ENCODE peak calls at places on chromosomes 12 and 14, in eight cellular contexts. One of them, this sample, is unnamed.

GRCh38 chr14:54681819-54682261 is 114.9 kb downstream of the SAMD4A start:
- DNase-seq in upper lobe of right lung: no peak
- DNase-seq in mammary epithelial cell: peak; percentile 91
- DNase-seq in kidney: no peak
- DNase-seq in GM06990: no peak
- DNase-seq in heart left ventricle: no peak
- DNase-seq in IMR-90: peak; percentile 93
- DNase-seq in thoracic aorta: no peak
- DNase-seq in this sample: peak; percentile 58

GRCh38 chr14:67392728-67393314 is 19.1 kb downstream of the PLEK2 start:
- DNase-seq in upper lobe of right lung: no peak
- DNase-seq in mammary epithelial cell: no peak
- DNase-seq in kidney: no peak
- DNase-seq in GM06990: no peak
- DNase-seq in heart left ventricle: peak; percentile 62
- DNase-seq in IMR-90: no peak
- DNase-seq in thoracic aorta: no peak
- DNase-seq in this sample: no peak

GRCh38 chr12:49440031-49440430 is 72.8 kb downstream of the SPATS2 start:
- DNase-seq in upper lobe of right lung: no peak
- DNase-seq in mammary epithelial cell: no peak
- DNase-seq in kidney: no peak
- DNase-seq in GM06990: no peak
- DNase-seq in heart left ventricle: no peak
- DNase-seq in IMR-90: peak; percentile 21
- DNase-seq in thoracic aorta: no peak
- DNase-seq in this sample: no peak

GRCh38 chr12:96198970-96199369 is 4.8 kb downstream of the ELK3 start:
- DNase-seq in upper lobe of right lung: no peak
- DNase-seq in mammary epithelial cell: peak; percentile 95
- DNase-seq in kidney: no peak
- DNase-seq in GM06990: peak; percentile 56
- DNase-seq in heart left ventricle: no peak
- DNase-seq in IMR-90: peak; percentile 96
- DNase-seq in thoracic aorta: no peak
- DNase-seq in this sample: peak; percentile 99

GRCh38 chr14:84857129-84857528 is 672.8 kb upstream of the FLRT2 start:
- DNase-seq in upper lobe of right lung: no peak
- DNase-seq in mammary epithelial cell: no peak
- DNase-seq in kidney: no peak
- DNase-seq in GM06990: no peak
- DNase-seq in heart left ventricle: no peak
- DNase-seq in IMR-90: no peak
- DNase-seq in thoracic aorta: no peak
- DNase-seq in this sample: peak; percentile 11

GRCh38 chr12:106304001-106304421 is 1.5 kb downstream of the TCP11L2 start:
- DNase-seq in upper lobe of right lung: no peak
- DNase-seq in mammary epithelial cell: no peak
- DNase-seq in kidney: no peak
- DNase-seq in GM06990: no peak
- DNase-seq in heart left ventricle: no peak
- DNase-seq in IMR-90: no peak
- DNase-seq in thoracic aorta: no peak
- DNase-seq in this sample: no peak

GRCh38 chr14:94542111-94542810 is 19.0 kb upstream of the SERPINA4 start:
- DNase-seq in upper lobe of right lung: no peak
- DNase-seq in mammary epithelial cell: no peak
- DNase-seq in kidney: no peak
- DNase-seq in GM06990: no peak
- DNase-seq in heart left ventricle: no peak
- DNase-seq in IMR-90: peak; percentile 44
- DNase-seq in thoracic aorta: no peak
- DNase-seq in this sample: no peak

GRCh38 chr14:35384386-35385041 is 20.0 kb downstream of the NFKBIA start:
- DNase-seq in upper lobe of right lung: no peak
- DNase-seq in mammary epithelial cell: no peak
- DNase-seq in kidney: peak; percentile 85
- DNase-seq in GM06990: no peak
- DNase-seq in heart left ventricle: peak; percentile 80
- DNase-seq in IMR-90: peak; percentile 99
- DNase-seq in thoracic aorta: no peak
- DNase-seq in this sample: peak; percentile 50

GRCh38 chr12:1006255-1006654 is 15.2 kb downstream of the ERC1 start:
- DNase-seq in upper lobe of right lung: no peak
- DNase-seq in mammary epithelial cell: peak; percentile 35
- DNase-seq in kidney: no peak
- DNase-seq in GM06990: no peak
- DNase-seq in heart left ventricle: no peak
- DNase-seq in IMR-90: no peak
- DNase-seq in thoracic aorta: no peak
- DNase-seq in this sample: peak; percentile 45

GRCh38 chr12:79294590-79294989 is 396.2 kb downstream of the PAWR start:
- DNase-seq in upper lobe of right lung: no peak
- DNase-seq in mammary epithelial cell: no peak
- DNase-seq in kidney: no peak
- DNase-seq in GM06990: no peak
- DNase-seq in heart left ventricle: no peak
- DNase-seq in IMR-90: no peak
- DNase-seq in thoracic aorta: no peak
- DNase-seq in this sample: no peak

GRCh38 chr14:47154276-47154797 is 502.8 kb upstream of the RPL10L start:
- DNase-seq in upper lobe of right lung: no peak
- DNase-seq in mammary epithelial cell: no peak
- DNase-seq in kidney: no peak
- DNase-seq in GM06990: no peak
- DNase-seq in heart left ventricle: peak; percentile 44
- DNase-seq in IMR-90: no peak
- DNase-seq in thoracic aorta: no peak
- DNase-seq in this sample: no peak

GRCh38 chr14:106417224-106418049 is 891.1 kb downstream of the TMEM121 start:
- DNase-seq in upper lobe of right lung: peak; percentile 83
- DNase-seq in mammary epithelial cell: no peak
- DNase-seq in kidney: peak; percentile 73
- DNase-seq in GM06990: peak; percentile 92
- DNase-seq in heart left ventricle: peak; percentile 63
- DNase-seq in IMR-90: no peak
- DNase-seq in thoracic aorta: no peak
- DNase-seq in this sample: no peak

GRCh38 chr14:93114713-93115068 is 1.0 kb downstream of the ITPK1 start:
- DNase-seq in upper lobe of right lung: no peak
- DNase-seq in mammary epithelial cell: no peak
- DNase-seq in kidney: peak; percentile 83
- DNase-seq in GM06990: no peak
- DNase-seq in heart left ventricle: peak; percentile 72
- DNase-seq in IMR-90: no peak
- DNase-seq in thoracic aorta: no peak
- DNase-seq in this sample: no peak

GRCh38 chr14:27078176-27078575 is 480.3 kb upstream of the NOVA1 start:
- DNase-seq in upper lobe of right lung: no peak
- DNase-seq in mammary epithelial cell: no peak
- DNase-seq in kidney: no peak
- DNase-seq in GM06990: no peak
- DNase-seq in heart left ventricle: no peak
- DNase-seq in IMR-90: no peak
- DNase-seq in thoracic aorta: no peak
- DNase-seq in this sample: no peak

GRCh38 chr14:68393178-68393763 is 399.6 kb downstream of the ZFP36L1 start:
- DNase-seq in upper lobe of right lung: no peak
- DNase-seq in mammary epithelial cell: no peak
- DNase-seq in kidney: no peak
- DNase-seq in GM06990: no peak
- DNase-seq in heart left ventricle: no peak
- DNase-seq in IMR-90: no peak
- DNase-seq in thoracic aorta: no peak
- DNase-seq in this sample: no peak

GRCh38 chr12:1908758-1909157 is 9.7 kb downstream of the CACNA2D4 start:
- DNase-seq in upper lobe of right lung: peak; percentile 50
- DNase-seq in mammary epithelial cell: no peak
- DNase-seq in kidney: no peak
- DNase-seq in GM06990: no peak
- DNase-seq in heart left ventricle: no peak
- DNase-seq in IMR-90: no peak
- DNase-seq in thoracic aorta: no peak
- DNase-seq in this sample: no peak

GRCh38 chr12:132153501-132154340 is 9.5 kb downstream of the NOC4L start:
- DNase-seq in upper lobe of right lung: peak; percentile 80
- DNase-seq in mammary epithelial cell: peak; percentile 39
- DNase-seq in kidney: peak; percentile 90
- DNase-seq in GM06990: peak; percentile 63
- DNase-seq in heart left ventricle: peak; percentile 83
- DNase-seq in IMR-90: peak; percentile 61
- DNase-seq in thoracic aorta: no peak
- DNase-seq in this sample: peak; percentile 27

GRCh38 chr14:36281309-36281708 is 39.1 kb downstream of the MBIP start:
- DNase-seq in upper lobe of right lung: no peak
- DNase-seq in mammary epithelial cell: no peak
- DNase-seq in kidney: no peak
- DNase-seq in GM06990: no peak
- DNase-seq in heart left ventricle: no peak
- DNase-seq in IMR-90: no peak
- DNase-seq in thoracic aorta: no peak
- DNase-seq in this sample: no peak

GRCh38 chr12:69987453-69988102 is 162.6 kb downstream of the MYRFL start:
- DNase-seq in upper lobe of right lung: no peak
- DNase-seq in mammary epithelial cell: peak; percentile 95
- DNase-seq in kidney: no peak
- DNase-seq in GM06990: no peak
- DNase-seq in heart left ventricle: no peak
- DNase-seq in IMR-90: peak; percentile 94
- DNase-seq in thoracic aorta: peak; percentile 42
- DNase-seq in this sample: peak; percentile 99

GRCh38 chr12:29343022-29343799 is 37.8 kb downstream of the ERGIC2 start:
- DNase-seq in upper lobe of right lung: no peak
- DNase-seq in mammary epithelial cell: no peak
- DNase-seq in kidney: no peak
- DNase-seq in GM06990: no peak
- DNase-seq in heart left ventricle: no peak
- DNase-seq in IMR-90: peak; percentile 3
- DNase-seq in thoracic aorta: no peak
- DNase-seq in this sample: no peak
- H3K36me3 ChIP-seq in upper lobe of right lung: peaks cover 64% of the 10 kb centered on the region
- H3K36me3 ChIP-seq in mammary epithelial cell: peaks cover 24% of the 10 kb centered on the region
- H3K36me3 ChIP-seq in kidney: peaks cover 10% of the 10 kb centered on the region
- H3K36me3 ChIP-seq in GM06990: peaks cover 2% of the 10 kb centered on the region
- H3K36me3 ChIP-seq in heart left ventricle: peaks cover 98% of the 10 kb centered on the region
- H3K36me3 ChIP-seq in IMR-90: peaks cover 13% of the 10 kb centered on the region
- H3K36me3 ChIP-seq in thoracic aorta: peaks cover 12% of the 10 kb centered on the region
- H3K36me3 ChIP-seq in this sample: peaks cover 8% of the 10 kb centered on the region

DNA sequence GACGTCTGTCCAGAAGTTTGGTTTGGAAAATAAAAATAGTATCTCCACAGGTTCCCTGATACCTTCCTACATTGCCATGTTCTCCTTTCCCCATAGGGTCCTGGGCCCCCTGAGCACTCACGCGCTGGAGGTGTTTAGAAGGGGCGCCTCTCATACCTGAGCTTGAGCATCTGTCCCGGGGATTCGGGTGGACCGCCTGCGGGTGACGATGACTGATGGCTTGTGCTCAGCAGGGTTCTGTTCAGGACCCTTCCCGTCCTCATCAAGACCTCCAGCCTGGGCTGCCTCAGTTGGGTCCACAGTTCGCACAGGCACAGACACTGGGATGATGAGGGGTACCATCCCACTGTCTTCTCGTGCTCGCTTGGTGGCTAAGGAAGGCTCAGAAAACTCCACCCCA is 22.7 kb upstream of the PNMA1 start:
- DNase-seq in upper lobe of right lung: peak; percentile 51
- DNase-seq in mammary epithelial cell: no peak
- DNase-seq in kidney: no peak
- DNase-seq in GM06990: no peak
- DNase-seq in heart left ventricle: no peak
- DNase-seq in IMR-90: no peak
- DNase-seq in thoracic aorta: no peak
- DNase-seq in this sample: no peak
- H3K36me3 ChIP-seq in upper lobe of right lung: peaks cover 72% of the 10 kb centered on the region
- H3K36me3 ChIP-seq in mammary epithelial cell: peaks cover 23% of the 10 kb centered on the region
- H3K36me3 ChIP-seq in kidney: peaks cover 14% of the 10 kb centered on the region
- H3K36me3 ChIP-seq in GM06990: peaks cover 35% of the 10 kb centered on the region
- H3K36me3 ChIP-seq in heart left ventricle: peaks cover 73% of the 10 kb centered on the region
- H3K36me3 ChIP-seq in IMR-90: peaks cover 34% of the 10 kb centered on the region
- H3K36me3 ChIP-seq in thoracic aorta: peaks cover 35% of the 10 kb centered on the region
- H3K36me3 ChIP-seq in this sample: peaks cover 26% of the 10 kb centered on the region

GRCh38 chr12:56644654-56645053 is 1.1 kb downstream of the ATP5F1B start:
- DNase-seq in upper lobe of right lung: no peak
- DNase-seq in mammary epithelial cell: peak; percentile 20
- DNase-seq in kidney: no peak
- DNase-seq in GM06990: no peak
- DNase-seq in heart left ventricle: no peak
- DNase-seq in IMR-90: no peak
- DNase-seq in thoracic aorta: no peak
- DNase-seq in this sample: no peak
- H3K36me3 ChIP-seq in upper lobe of right lung: peaks cover 51% of the 10 kb centered on the region
- H3K36me3 ChIP-seq in mammary epithelial cell: peaks cover 25% of the 10 kb centered on the region
- H3K36me3 ChIP-seq in kidney: peaks cover 29% of the 10 kb centered on the region
- H3K36me3 ChIP-seq in GM06990: peaks cover 14% of the 10 kb centered on the region
- H3K36me3 ChIP-seq in heart left ventricle: peaks cover 53% of the 10 kb centered on the region
- H3K36me3 ChIP-seq in IMR-90: peaks cover 32% of the 10 kb centered on the region
- H3K36me3 ChIP-seq in thoracic aorta: peaks cover 40% of the 10 kb centered on the region
- H3K36me3 ChIP-seq in this sample: peaks cover 14% of the 10 kb centered on the region

GRCh38 chr12:6205144-6205539 is 4.9 kb downstream of the CD9 start:
- DNase-seq in upper lobe of right lung: no peak
- DNase-seq in mammary epithelial cell: no peak
- DNase-seq in kidney: no peak
- DNase-seq in GM06990: no peak
- DNase-seq in heart left ventricle: no peak
- DNase-seq in IMR-90: no peak
- DNase-seq in thoracic aorta: no peak
- DNase-seq in this sample: no peak

GRCh38 chr12:6207254-6207942 is 7.2 kb downstream of the CD9 start:
- DNase-seq in upper lobe of right lung: no peak
- DNase-seq in mammary epithelial cell: no peak
- DNase-seq in kidney: no peak
- DNase-seq in GM06990: no peak
- DNase-seq in heart left ventricle: no peak
- DNase-seq in IMR-90: no peak
- DNase-seq in thoracic aorta: no peak
- DNase-seq in this sample: no peak

GRCh38 chr12:6206327-6206726 is 6.1 kb downstream of the CD9 start:
- DNase-seq in upper lobe of right lung: no peak
- DNase-seq in mammary epithelial cell: no peak
- DNase-seq in kidney: no peak
- DNase-seq in GM06990: no peak
- DNase-seq in heart left ventricle: no peak
- DNase-seq in IMR-90: no peak
- DNase-seq in thoracic aorta: no peak
- DNase-seq in this sample: no peak

GRCh38 chr12:6205761-6206160 is 5.6 kb downstream of the CD9 start:
- DNase-seq in upper lobe of right lung: no peak
- DNase-seq in mammary epithelial cell: no peak
- DNase-seq in kidney: no peak
- DNase-seq in GM06990: no peak
- DNase-seq in heart left ventricle: no peak
- DNase-seq in IMR-90: no peak
- DNase-seq in thoracic aorta: no peak
- DNase-seq in this sample: no peak

DNA sequence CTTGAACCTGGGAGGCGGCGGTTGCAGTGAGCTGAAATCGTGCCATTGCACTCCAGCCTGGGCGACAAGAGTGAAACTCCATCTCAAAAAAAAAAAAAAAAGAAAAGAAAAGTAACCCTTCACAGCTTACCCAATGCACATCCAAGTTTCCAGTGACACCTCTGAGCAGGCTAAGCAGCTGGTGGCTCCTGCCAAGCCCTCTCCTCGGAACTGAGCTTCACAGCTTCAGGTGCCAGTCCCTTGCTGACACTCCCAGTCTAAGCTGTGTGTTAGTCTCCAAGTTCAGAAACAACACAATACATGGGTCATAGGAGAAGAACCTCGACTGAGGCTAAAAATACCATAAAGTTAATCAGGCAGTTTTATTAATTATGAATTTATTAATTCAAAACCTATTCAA is 7.9 kb downstream of the CD9 start:
- DNase-seq in upper lobe of right lung: no peak
- DNase-seq in mammary epithelial cell: no peak
- DNase-seq in kidney: no peak
- DNase-seq in GM06990: no peak
- DNase-seq in heart left ventricle: no peak
- DNase-seq in IMR-90: no peak
- DNase-seq in thoracic aorta: no peak
- DNase-seq in this sample: no peak
- H3K36me3 ChIP-seq in upper lobe of right lung: peaks cover 24% of the 10 kb centered on the region
- H3K36me3 ChIP-seq in mammary epithelial cell: peaks cover 15% of the 10 kb centered on the region
- H3K36me3 ChIP-seq in kidney: no peaks in the 10 kb centered on the region
- H3K36me3 ChIP-seq in GM06990: no peaks in the 10 kb centered on the region
- H3K36me3 ChIP-seq in heart left ventricle: peaks cover 18% of the 10 kb centered on the region
- H3K36me3 ChIP-seq in IMR-90: no peaks in the 10 kb centered on the region
- H3K36me3 ChIP-seq in thoracic aorta: no peaks in the 10 kb centered on the region
- H3K36me3 ChIP-seq in this sample: peaks cover 18% of the 10 kb centered on the region

This sample was measured in bronchial epithelial cell.